ENCODE peak calls at places on chromosome 10, in five cellular contexts. P, T, D, Y and A are unnamed samples.

GRCh38 chr10:117597216-117597615 is 54.7 kb downstream of the EMX2 start:
- DNase-seq in D (no peak), Y (no peak), T (peak; percentile 38), P (peak; percentile 8), A (no peak)

GRCh38 chr10:97336942-97337719 is 2.6 kb upstream of the FRAT2 start:
- DNase-seq in Y (peak; percentile 89), D (peak; percentile 76), T (no peak), P (peak; percentile 84), A (peak; percentile 57)

GRCh38 chr10:110273474-110273873 is 31.2 kb downstream of the SMNDC1 start:
- DNase-seq in P (peak; percentile 11), D (no peak), Y (no peak), T (peak; percentile 74), A (no peak)

GRCh38 chr10:125407000-125407502 is 246.7 kb upstream of the CTBP2 start:
- DNase-seq in Y (no peak), T (no peak), D (no peak), P (peak; percentile 33), A (no peak)

GRCh38 chr10:79331709-79332108 is 15.6 kb upstream of the PPIF start:
- DNase-seq in P (peak; percentile 90), Y (no peak), T (peak; percentile 94), D (no peak), A (no peak)

GRCh38 chr10:97580421-97581367 is 3.5 kb upstream of the HOGA1 start:
- DNase-seq in Y (no peak), P (no peak), T (no peak), D (no peak), A (no peak)

GRCh38 chr10:293636-294035 is 158.4 kb downstream of the ZMYND11 start:
- DNase-seq in Y (no peak), T (no peak), D (no peak), P (no peak), A (no peak)

GRCh38 chr10:11765141-11765540 is 23.0 kb downstream of the ECHDC3 start:
- DNase-seq in D (no peak), P (no peak), T (no peak), Y (no peak), A (no peak)

GRCh38 chr10:17981766-17982380 is 30.2 kb downstream of the SLC39A12 start:
- DNase-seq in P (no peak), T (peak; percentile 84), D (no peak), Y (no peak), A (no peak)

GRCh38 chr10:108424656-108425055 is 1260.2 kb upstream of the SORCS1 start:
- DNase-seq in T (peak; percentile 30), Y (no peak), D (no peak), P (no peak), A (no peak)

GRCh38 chr10:80283536-80284199 is 5.8 kb downstream of the MAT1A start:
- DNase-seq in D (no peak), T (no peak), Y (no peak), P (no peak), A (no peak)

GRCh38 chr10:82288461-82288881 is 413.5 kb downstream of the NRG3 start:
- DNase-seq in Y (no peak), T (peak; percentile 15), P (no peak), D (no peak), A (no peak)

GRCh38 chr10:82294874-82295378 is 419.9 kb downstream of the NRG3 start:
- DNase-seq in D (no peak), T (no peak), Y (no peak), P (no peak), A (no peak)

GRCh38 chr10:82289945-82290344 is 415.0 kb downstream of the NRG3 start:
- DNase-seq in P (no peak), D (no peak), Y (no peak), T (no peak), A (no peak)
- H2BK12ac ChIP-seq in P (no peak overlapping the region), D (no peak overlapping the region), Y (no peak overlapping the region), T (no peak overlapping the region), A (no peak overlapping the region)

GRCh38 chr10:60470091-60470490 is 80.4 kb upstream of the ANK3 start:
- DNase-seq in D (no peak), T (no peak), Y (no peak), P (no peak), A (no peak)
- H2BK5ac ChIP-seq in D (no peak overlapping the region), T (no peak overlapping the region), Y (no peak overlapping the region), P (no peak overlapping the region), A (no peak overlapping the region)

DNA sequence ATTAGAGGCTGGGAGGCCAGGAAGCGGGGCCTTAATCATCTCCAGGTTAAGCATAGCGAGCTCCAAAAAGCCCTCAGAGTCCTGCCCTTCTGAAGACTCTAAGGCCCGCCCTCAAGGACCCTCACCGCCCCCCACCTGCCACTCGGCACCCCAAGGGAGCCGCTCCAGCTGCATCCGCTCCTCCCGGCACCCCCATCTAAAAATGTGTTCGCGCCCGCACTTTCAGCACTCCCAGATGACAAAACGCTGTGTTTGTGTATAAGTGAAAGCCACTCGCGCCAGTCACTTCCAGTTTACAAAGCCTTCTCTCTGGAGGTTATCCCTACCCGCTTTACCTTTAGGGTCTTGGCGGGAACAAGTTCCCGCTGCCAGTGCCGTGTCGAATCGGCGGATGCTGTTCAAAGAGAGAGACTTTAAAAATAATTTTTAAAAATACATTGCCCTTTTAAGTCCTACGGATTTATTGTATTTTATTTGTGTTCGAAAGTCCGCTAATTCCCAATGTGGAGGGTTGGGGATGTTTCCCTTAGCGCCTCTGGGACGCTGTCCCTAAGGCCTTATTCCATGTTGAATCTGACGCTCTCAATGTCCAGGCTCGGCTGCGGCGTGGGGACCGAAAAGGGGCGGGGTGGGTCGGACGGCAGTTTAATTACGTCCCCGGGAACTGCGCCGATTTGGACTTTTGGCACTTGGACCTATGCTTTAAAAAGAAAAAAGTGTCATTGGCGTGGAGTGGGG is at the start of the genes DCLRE1A and NHLRC2:
- DNase-seq in D (peak; percentile 74), T (peak; percentile 89), Y (peak; percentile 21), P (peak; percentile 66), A (peak; percentile 83)
- H2BK12ac ChIP-seq in D (peak within 1 kb of the TSS; percentile 93), T (peak within 1 kb of the TSS; percentile 28), Y (peak within 1 kb of the TSS; percentile 91), P (no peak within 1 kb of the TSS), A (no peak within 1 kb of the TSS)

DNA sequence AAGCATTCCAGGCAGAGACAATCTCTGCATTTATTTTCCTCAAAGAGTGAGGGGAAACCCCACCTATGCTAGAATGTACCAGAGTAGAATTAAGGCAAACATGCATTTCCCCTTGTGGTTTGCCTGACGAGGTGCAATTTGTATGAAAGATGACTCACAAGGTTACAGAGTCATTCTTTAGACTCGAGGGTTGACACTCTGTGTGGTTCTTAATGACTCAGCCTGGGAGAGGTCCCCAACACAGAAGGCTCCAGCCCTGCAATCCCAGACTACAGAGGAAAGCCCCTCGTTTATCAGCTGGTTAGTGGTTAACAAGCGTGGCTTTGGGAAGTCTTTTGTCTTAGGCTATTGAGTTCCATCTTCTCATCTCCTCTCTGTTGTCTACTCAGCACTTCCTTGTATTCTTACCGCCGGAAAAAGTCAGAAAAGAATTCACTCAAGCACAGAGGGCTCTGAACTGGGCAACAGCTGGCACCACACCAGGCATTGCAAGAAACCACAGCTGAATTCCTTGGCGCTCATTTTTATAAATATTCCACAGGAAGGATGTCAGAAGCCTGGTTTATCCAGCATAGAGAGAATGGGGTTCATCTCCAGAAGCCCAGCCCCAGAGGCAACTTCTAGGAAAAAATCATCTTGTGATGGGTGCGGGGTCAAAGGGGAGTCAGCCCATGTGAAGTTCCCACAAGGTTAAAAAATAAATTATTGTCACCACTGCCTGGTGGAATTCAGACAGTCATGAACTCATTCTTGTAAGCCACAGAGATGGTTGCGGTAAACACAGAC is 24.4 kb upstream of the SVIL start:
- DNase-seq in D (no peak), T (peak; percentile 100), P (peak; percentile 81), Y (no peak), A (no peak)
- H2BK5ac ChIP-seq in D (no peak overlapping the region), T (no peak overlapping the region), P (peak overlapping the region; percentile 65), Y (no peak overlapping the region), A (no peak overlapping the region)

GRCh38 chr10:15879058-15879457 is 18.8 kb upstream of the MINDY3 start:
- DNase-seq in D (no peak), T (peak; percentile 47), Y (no peak), P (no peak), A (no peak)
- H2BK12ac ChIP-seq in D (no peak overlapping the region), T (no peak overlapping the region), Y (no peak overlapping the region), P (no peak overlapping the region), A (no peak overlapping the region)

GRCh38 chr10:35124540-35124939 is 2.1 kb upstream of the CREM start:
- DNase-seq in Y (no peak), T (no peak), D (no peak), P (no peak), A (no peak)

GRCh38 chr10:35127289-35127891 is 744 bp downstream of the CREM start:
- DNase-seq in D (no peak), P (peak; percentile 55), T (peak; percentile 73), Y (no peak), A (peak; percentile 62)

GRCh38 chr10:35129185-35129674 is 2.6 kb downstream of the CREM start:
- DNase-seq in T (no peak), Y (no peak), P (no peak), D (no peak), A (no peak)

GRCh38 chr10:35126062-35126529 is 550 bp upstream of the CREM start:
- DNase-seq in P (no peak), Y (no peak), T (no peak), D (no peak), A (no peak)

DNA sequence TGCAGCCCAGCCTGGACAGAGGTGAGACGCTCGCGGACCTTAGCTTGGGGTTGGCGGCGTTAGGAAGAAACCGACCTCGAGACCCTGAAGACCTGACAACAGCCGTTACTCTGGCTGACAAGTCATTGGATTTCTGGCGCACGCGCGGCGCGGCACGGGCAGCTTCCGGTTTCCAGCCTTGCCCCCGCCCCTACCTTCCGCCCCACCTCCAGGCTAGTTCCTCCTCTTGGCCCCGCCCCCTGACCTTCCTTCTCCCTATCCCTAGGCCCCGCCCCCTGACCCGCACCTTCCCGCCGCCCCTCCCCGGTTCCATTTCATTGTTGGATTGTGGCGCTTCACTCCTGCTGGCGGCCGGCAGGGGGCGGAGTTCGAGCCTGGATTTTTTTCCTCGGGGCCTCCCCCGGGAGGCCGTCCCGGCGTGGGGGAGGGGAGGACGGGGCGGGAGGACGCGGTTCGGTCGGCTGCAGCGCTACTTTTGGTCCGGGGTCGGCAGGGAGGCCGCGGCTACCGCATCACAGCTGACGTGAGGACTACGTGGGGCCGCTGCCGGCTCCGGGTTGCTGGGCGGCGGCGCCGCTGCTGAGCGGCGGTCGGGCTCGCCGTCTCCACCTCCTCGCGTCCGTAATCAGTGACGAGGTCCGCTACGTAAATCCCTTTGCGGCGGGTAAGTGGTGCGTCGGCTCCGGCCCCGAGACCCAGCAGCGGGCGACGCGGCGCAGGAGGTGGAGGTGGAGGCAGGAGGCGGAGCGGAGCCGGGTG is at the start of gene CREM:
- DNase-seq in P (peak; percentile 95), T (peak; percentile 97), Y (peak; percentile 93), D (peak; percentile 98), A (peak; percentile 98)
- H2BK5ac ChIP-seq in P (peak within 1 kb of the TSS; percentile 63), T (peak within 1 kb of the TSS; percentile 94), Y (peak within 1 kb of the TSS; percentile 82), D (peak within 1 kb of the TSS; percentile 45), A (peak within 1 kb of the TSS; percentile 70)

GRCh38 chr10:67665491-67665890 is 30.5 kb downstream of the CTNNA3 start:
- DNase-seq in P (no peak), T (no peak), D (no peak), Y (no peak), A (no peak)

GRCh38 chr10:67663449-67664087 is 32.4 kb downstream of the CTNNA3 start:
- DNase-seq in P (no peak), D (peak; percentile 31), Y (no peak), T (no peak), A (no peak)

GRCh38 chr10:67659497-67659896 is 36.5 kb downstream of the CTNNA3 start:
- DNase-seq in Y (no peak), T (no peak), P (no peak), D (no peak), A (no peak)

GRCh38 chr10:67664936-67665335 is 31.1 kb downstream of the CTNNA3 start:
- DNase-seq in Y (no peak), D (no peak), P (no peak), T (peak; percentile 1), A (no peak)

GRCh38 chr10:67662415-67662814 is 33.6 kb downstream of the CTNNA3 start:
- DNase-seq in T (no peak), Y (no peak), D (no peak), P (no peak), A (no peak)
- H2BK12ac ChIP-seq in T (no peak overlapping the region), Y (no peak overlapping the region), D (no peak overlapping the region), P (no peak overlapping the region), A (no peak overlapping the region)

GRCh38 chr10:121800831-121801230 is 127.0 kb downstream of the ATE1 start:
- DNase-seq in P (no peak), T (no peak), D (no peak), Y (no peak), A (no peak)
- H2BK5ac ChIP-seq in P (no peak overlapping the region), T (no peak overlapping the region), D (no peak overlapping the region), Y (no peak overlapping the region), A (no peak overlapping the region)